ENCODE peak calls at places on chromosomes 1 and 21, in six cellular contexts. One of them, this sample, is unnamed.

GRCh38 chr1:29703596-29703995 is 467.3 kb downstream of the PTPRU start:
- DNase-seq in lower leg skin: no peak
- DNase-seq in ovary: no peak
- DNase-seq in right lobe of liver: no peak
- DNase-seq in transverse colon: no peak
- DNase-seq in tibial nerve: no peak
- DNase-seq in this sample: peak

GRCh38 chr1:215900684-215901083 is 333.6 kb downstream of the KCTD3 start:
- DNase-seq in lower leg skin: no peak
- DNase-seq in ovary: no peak
- DNase-seq in right lobe of liver: no peak
- DNase-seq in transverse colon: no peak
- DNase-seq in tibial nerve: no peak
- DNase-seq in this sample: no peak

GRCh38 chr1:183012301-183012994 is 10.8 kb upstream of the LAMC1 start:
- DNase-seq in lower leg skin: no peak
- DNase-seq in ovary: no peak
- DNase-seq in right lobe of liver: no peak
- DNase-seq in transverse colon: no peak
- DNase-seq in tibial nerve: no peak
- DNase-seq in this sample: no peak

GRCh38 chr1:234907585-234908457 is 220.8 kb downstream of the TOMM20 start:
- DNase-seq in lower leg skin: no peak
- DNase-seq in ovary: no peak
- DNase-seq in right lobe of liver: no peak
- DNase-seq in transverse colon: no peak
- DNase-seq in tibial nerve: no peak
- DNase-seq in this sample: no peak

GRCh38 chr1:194442911-194443310 is 1256.5 kb upstream of the B3GALT2 start:
- DNase-seq in lower leg skin: no peak
- DNase-seq in ovary: no peak
- DNase-seq in right lobe of liver: no peak
- DNase-seq in transverse colon: no peak
- DNase-seq in tibial nerve: no peak
- DNase-seq in this sample: no peak

GRCh38 chr1:223706077-223706988 is 6.0 kb upstream of the CAPN2 start:
- DNase-seq in lower leg skin: no peak
- DNase-seq in ovary: no peak
- DNase-seq in right lobe of liver: no peak
- DNase-seq in transverse colon: peak
- DNase-seq in tibial nerve: no peak
- DNase-seq in this sample: peak

GRCh38 chr1:245332513-245332912 is 177.7 kb downstream of the KIF26B start:
- DNase-seq in lower leg skin: no peak
- DNase-seq in ovary: no peak
- DNase-seq in right lobe of liver: no peak
- DNase-seq in transverse colon: no peak
- DNase-seq in tibial nerve: no peak
- DNase-seq in this sample: no peak

GRCh38 chr1:65165269-65166002 is 17.4 kb downstream of the AK4 start:
- DNase-seq in lower leg skin: peak
- DNase-seq in ovary: no peak
- DNase-seq in right lobe of liver: no peak
- DNase-seq in transverse colon: no peak
- DNase-seq in tibial nerve: no peak
- DNase-seq in this sample: peak

GRCh38 chr1:36207339-36207738 is 16.9 kb upstream of the THRAP3 start:
- DNase-seq in lower leg skin: peak
- DNase-seq in ovary: no peak
- DNase-seq in right lobe of liver: peak
- DNase-seq in transverse colon: peak
- DNase-seq in tibial nerve: peak
- DNase-seq in this sample: no peak

GRCh38 chr1:71788113-71788512 is 494.2 kb downstream of the NEGR1 start:
- DNase-seq in lower leg skin: no peak
- DNase-seq in ovary: no peak
- DNase-seq in right lobe of liver: no peak
- DNase-seq in transverse colon: no peak
- DNase-seq in tibial nerve: no peak
- DNase-seq in this sample: no peak

GRCh38 chr1:248811514-248812490 is 13.9 kb downstream of the SH3BP5L start:
- DNase-seq in lower leg skin: peak
- DNase-seq in ovary: no peak
- DNase-seq in right lobe of liver: no peak
- DNase-seq in transverse colon: no peak
- DNase-seq in tibial nerve: no peak
- DNase-seq in this sample: no peak

GRCh38 chr1:215603319-215603718 is 36.2 kb downstream of the KCTD3 start:
- DNase-seq in lower leg skin: no peak
- DNase-seq in ovary: no peak
- DNase-seq in right lobe of liver: no peak
- DNase-seq in transverse colon: no peak
- DNase-seq in tibial nerve: no peak
- DNase-seq in this sample: no peak

GRCh38 chr1:238767321-238767720 is 619.0 kb upstream of the CHRM3 start:
- DNase-seq in lower leg skin: no peak
- DNase-seq in ovary: no peak
- DNase-seq in right lobe of liver: no peak
- DNase-seq in transverse colon: no peak
- DNase-seq in tibial nerve: no peak
- DNase-seq in this sample: no peak

GRCh38 chr1:61300899-61301298 is 218.5 kb downstream of the NFIA start:
- DNase-seq in lower leg skin: no peak
- DNase-seq in ovary: no peak
- DNase-seq in right lobe of liver: no peak
- DNase-seq in transverse colon: no peak
- DNase-seq in tibial nerve: no peak
- DNase-seq in this sample: no peak

GRCh38 chr1:248924696-248925532 is 18.9 kb downstream of the PGBD2 start:
- DNase-seq in lower leg skin: no peak
- DNase-seq in ovary: no peak
- DNase-seq in right lobe of liver: no peak
- DNase-seq in transverse colon: peak
- DNase-seq in tibial nerve: no peak
- DNase-seq in this sample: peak

GRCh38 chr1:200154069-200154767 is 126.7 kb downstream of the NR5A2 start:
- DNase-seq in lower leg skin: no peak
- DNase-seq in ovary: no peak
- DNase-seq in right lobe of liver: no peak
- DNase-seq in transverse colon: peak
- DNase-seq in tibial nerve: no peak
- DNase-seq in this sample: no peak

GRCh38 chr21:31922881-31923280 is 50.1 kb downstream of the HUNK start:
- DNase-seq in lower leg skin: no peak
- DNase-seq in ovary: no peak
- DNase-seq in right lobe of liver: no peak
- DNase-seq in transverse colon: no peak
- DNase-seq in tibial nerve: no peak
- DNase-seq in this sample: no peak
- TF ChIP-seq POLR2A in lower leg skin: no peak
- TF ChIP-seq POLR2A in ovary: no peak
- TF ChIP-seq POLR2A in right lobe of liver: no peak
- TF ChIP-seq POLR2A in transverse colon: no peak
- TF ChIP-seq POLR2A in tibial nerve: no peak
- TF ChIP-seq POLR2A in this sample: no peak

GRCh38 chr1:2546515-2547209 is 9.5 kb upstream of the TNFRSF14 start:
- DNase-seq in lower leg skin: peak
- DNase-seq in ovary: no peak
- DNase-seq in right lobe of liver: peak
- DNase-seq in transverse colon: peak
- DNase-seq in tibial nerve: peak
- DNase-seq in this sample: peak

GRCh38 chr1:2544875-2545638 is 11.1 kb upstream of the TNFRSF14 start:
- DNase-seq in lower leg skin: no peak
- DNase-seq in ovary: no peak
- DNase-seq in right lobe of liver: no peak
- DNase-seq in transverse colon: no peak
- DNase-seq in tibial nerve: no peak
- DNase-seq in this sample: peak

GRCh38 chr1:2547210-2548067 is 8.7 kb upstream of the TNFRSF14 start:
- DNase-seq in lower leg skin: no peak
- DNase-seq in ovary: no peak
- DNase-seq in right lobe of liver: no peak
- DNase-seq in transverse colon: peak
- DNase-seq in tibial nerve: no peak
- DNase-seq in this sample: peak

GRCh38 chr1:2544093-2544874 is 11.9 kb upstream of the TNFRSF14 start:
- DNase-seq in lower leg skin: no peak
- DNase-seq in ovary: no peak
- DNase-seq in right lobe of liver: no peak
- DNase-seq in transverse colon: no peak
- DNase-seq in tibial nerve: no peak
- DNase-seq in this sample: no peak

DNA sequence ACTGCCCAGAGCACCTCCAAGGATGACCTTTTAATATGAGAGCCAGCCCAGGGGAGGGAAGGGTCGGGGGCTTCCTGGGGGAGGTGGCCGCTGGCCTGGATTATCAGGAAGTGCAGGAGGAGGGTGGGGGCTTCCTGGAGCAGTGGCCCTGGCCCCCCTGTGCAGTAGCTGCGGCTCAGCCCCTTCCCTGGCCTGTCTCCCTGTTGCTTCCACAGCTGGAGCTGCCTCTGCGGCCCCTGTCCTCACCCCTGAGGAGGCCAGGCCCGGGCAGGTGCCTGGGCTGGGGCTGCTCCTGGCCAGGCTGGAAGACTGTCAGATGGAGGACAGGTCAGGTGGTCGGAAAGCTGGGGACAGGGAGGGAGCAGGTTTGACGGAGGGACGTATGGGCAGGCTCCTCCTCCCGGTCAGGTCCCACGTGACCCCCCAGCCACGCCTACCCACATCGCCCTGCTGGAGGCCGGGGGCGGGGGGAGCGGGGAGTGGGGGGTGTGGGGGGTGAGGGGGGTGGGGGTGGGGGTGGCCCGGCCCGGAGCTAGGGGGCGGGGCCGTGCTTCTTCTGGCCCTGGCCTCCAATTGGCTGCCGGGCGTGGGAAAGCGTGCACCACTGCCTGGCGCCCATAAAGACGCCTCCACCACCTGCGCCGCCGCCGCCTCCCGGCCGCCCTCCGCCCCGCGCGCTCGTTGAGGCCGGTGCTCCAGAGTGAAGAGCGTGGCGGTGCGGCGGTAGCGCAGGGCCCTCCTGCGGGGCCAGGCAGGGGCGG is 10.2 kb upstream of the TNFRSF14 start:
- DNase-seq in lower leg skin: peak
- DNase-seq in ovary: no peak
- DNase-seq in right lobe of liver: peak
- DNase-seq in transverse colon: peak
- DNase-seq in tibial nerve: peak
- DNase-seq in this sample: peak
- TF ChIP-seq POLR2A in lower leg skin: no peak
- TF ChIP-seq POLR2A in ovary: no peak
- TF ChIP-seq POLR2A in right lobe of liver: peak
- TF ChIP-seq POLR2A in transverse colon: peak
- TF ChIP-seq POLR2A in tibial nerve: no peak
- TF ChIP-seq POLR2A in this sample: no peak

GRCh38 chr1:7476861-7477534 is 294.1 kb upstream of the VAMP3 start:
- DNase-seq in lower leg skin: no peak
- DNase-seq in ovary: no peak
- DNase-seq in right lobe of liver: no peak
- DNase-seq in transverse colon: no peak
- DNase-seq in tibial nerve: no peak
- DNase-seq in this sample: peak

GRCh38 chr1:7479544-7479943 is 291.6 kb upstream of the VAMP3 start:
- DNase-seq in lower leg skin: no peak
- DNase-seq in ovary: no peak
- DNase-seq in right lobe of liver: no peak
- DNase-seq in transverse colon: no peak
- DNase-seq in tibial nerve: no peak
- DNase-seq in this sample: no peak

GRCh38 chr1:7477593-7477992 is 293.5 kb upstream of the VAMP3 start:
- DNase-seq in lower leg skin: no peak
- DNase-seq in ovary: no peak
- DNase-seq in right lobe of liver: no peak
- DNase-seq in transverse colon: no peak
- DNase-seq in tibial nerve: no peak
- DNase-seq in this sample: no peak

GRCh38 chr1:7478142-7478796 is 292.8 kb upstream of the VAMP3 start:
- DNase-seq in lower leg skin: no peak
- DNase-seq in ovary: no peak
- DNase-seq in right lobe of liver: no peak
- DNase-seq in transverse colon: no peak
- DNase-seq in tibial nerve: no peak
- DNase-seq in this sample: no peak

DNA sequence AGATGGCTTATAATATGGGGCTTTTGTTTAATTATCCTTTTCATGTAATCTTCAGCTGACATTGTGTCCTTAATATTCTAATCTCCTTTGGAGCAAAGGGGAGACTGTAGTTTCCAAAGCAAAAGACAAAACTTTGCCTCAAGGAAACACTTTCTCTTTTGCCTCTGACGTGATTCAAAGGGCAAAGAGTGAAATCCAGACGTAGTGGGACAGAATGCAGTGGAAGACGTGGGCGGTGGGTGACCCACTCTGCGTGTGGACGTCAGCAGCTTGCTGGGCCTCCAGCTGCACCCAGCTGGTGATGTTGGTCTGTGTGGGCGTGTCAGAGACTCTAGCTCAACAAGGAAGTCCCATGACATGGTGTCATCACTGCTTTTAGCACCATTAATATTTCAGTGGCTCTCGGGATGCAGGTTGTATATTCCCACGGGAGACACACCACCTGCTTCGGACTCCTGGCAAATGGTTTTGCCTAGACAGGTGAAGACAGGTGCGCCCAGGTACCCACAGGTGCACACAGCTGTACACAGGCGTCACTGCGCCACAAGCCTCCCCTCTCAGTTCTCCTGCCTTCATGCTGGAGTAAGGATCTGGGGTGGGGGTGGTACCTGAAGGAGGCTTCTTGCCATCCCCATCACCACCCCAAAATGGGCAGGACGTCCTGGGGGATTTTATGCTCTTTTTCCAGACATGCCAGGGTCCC is 292.1 kb upstream of the VAMP3 start:
- DNase-seq in lower leg skin: no peak
- DNase-seq in ovary: peak
- DNase-seq in right lobe of liver: no peak
- DNase-seq in transverse colon: peak
- DNase-seq in tibial nerve: no peak
- DNase-seq in this sample: peak
- TF ChIP-seq POLR2A in lower leg skin: no peak
- TF ChIP-seq POLR2A in ovary: no peak
- TF ChIP-seq POLR2A in right lobe of liver: no peak
- TF ChIP-seq POLR2A in transverse colon: no peak
- TF ChIP-seq POLR2A in tibial nerve: no peak
- TF ChIP-seq POLR2A in this sample: no peak

DNA sequence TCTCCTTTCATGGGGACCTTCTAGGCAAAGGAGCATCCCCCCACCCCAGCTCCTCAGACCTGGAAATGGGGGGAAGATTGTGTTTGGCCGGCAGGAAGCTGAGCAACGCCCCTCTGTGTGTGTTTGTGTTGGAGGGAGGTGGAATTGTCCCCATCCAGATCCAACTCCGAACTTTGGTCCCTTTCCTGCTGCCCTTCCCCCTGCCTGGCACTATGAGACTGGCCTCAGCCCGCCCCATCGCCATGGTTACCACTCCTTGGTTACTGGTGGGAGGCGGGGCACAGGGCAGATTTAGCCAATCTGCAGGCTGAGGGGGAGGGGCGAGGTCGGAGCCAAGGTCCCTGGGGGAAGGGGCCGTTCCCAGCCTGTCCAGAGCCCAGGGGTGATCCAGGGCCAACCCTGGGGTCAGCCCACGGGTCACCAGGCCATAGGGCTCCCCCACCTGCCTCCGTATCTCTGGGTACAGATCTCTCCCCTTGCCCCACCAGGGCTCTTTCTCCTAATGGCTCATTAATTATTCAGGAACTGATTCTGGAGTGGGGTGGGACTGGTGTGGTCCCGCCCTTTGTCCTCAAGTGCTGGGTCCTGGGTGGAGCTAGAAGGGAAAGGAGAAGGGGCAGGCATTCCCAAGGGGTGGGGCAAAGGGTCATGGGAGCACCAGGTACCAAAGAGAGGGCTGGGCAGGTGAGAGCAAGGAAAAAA is 15.2 kb downstream of the PTPRF start:
- DNase-seq in lower leg skin: no peak
- DNase-seq in ovary: peak
- DNase-seq in right lobe of liver: peak
- DNase-seq in transverse colon: peak
- DNase-seq in tibial nerve: peak
- DNase-seq in this sample: peak
- TF ChIP-seq POLR2A in lower leg skin: no peak
- TF ChIP-seq POLR2A in ovary: no peak
- TF ChIP-seq POLR2A in right lobe of liver: peak
- TF ChIP-seq POLR2A in transverse colon: peak
- TF ChIP-seq POLR2A in tibial nerve: no peak
- TF ChIP-seq POLR2A in this sample: no peak